ENCODE peak calls at places on chromosomes 3 and 15, in seven cellular contexts. K is kidney; O is posterior vena cava; P is ecto neural progenitor cell; C is activated T-helper 9 cell treated with anti-CD3 and anti-CD28 coated beads, Interleukin-2, amount 50 U/mL, for 16 hours; J is NCI-H510A; D is left colon. F is an unnamed sample.

GRCh38 chr15:99105516-99106341 is 849 bp downstream of the SYNM start:
- DNase-seq in K (peak), O (peak), P (peak), C (no peak), J (peak), D (peak), F (no peak)

GRCh38 chr15:31100738-31101137 is 787 bp downstream of the TRPM1 start:
- DNase-seq in K (no peak), O (no peak), P (no peak), C (no peak), J (no peak), D (no peak), F (no peak)

GRCh38 chr15:32668942-32669341 is 27.4 kb downstream of the SCG5 start:
- DNase-seq in K (no peak), O (no peak), P (no peak), C (no peak), J (no peak), D (no peak), F (peak)

GRCh38 chr3:192636517-192637444 is 90.6 kb downstream of the FGF12 start:
- DNase-seq in K (no peak), O (no peak), P (no peak), C (no peak), J (no peak), D (no peak), F (no peak)

GRCh38 chr3:183188895-183189462 is 26.4 kb upstream of the LAMP3 start:
- DNase-seq in K (no peak), O (no peak), P (no peak), C (no peak), J (no peak), D (peak), F (peak)

GRCh38 chr3:45656575-45657363 is 32.4 kb upstream of the SACM1L start:
- DNase-seq in K (peak), O (peak), P (peak), C (peak), J (peak), D (peak), F (peak)

GRCh38 chr3:17643691-17644090 is 98.7 kb downstream of the TBC1D5 start:
- DNase-seq in K (no peak), O (no peak), P (no peak), C (no peak), J (no peak), D (no peak), F (no peak)

GRCh38 chr3:70829101-70829500 is 516.7 kb upstream of the MDFIC2 start:
- DNase-seq in K (no peak), O (peak), P (no peak), C (no peak), J (no peak), D (no peak), F (no peak)

GRCh38 chr3:10933021-10933420 is 59.5 kb upstream of the SLC6A1 start:
- DNase-seq in K (peak), O (peak), P (no peak), C (no peak), J (no peak), D (no peak), F (no peak)

GRCh38 chr15:90650117-90650955 is 66.8 kb upstream of the BLM start:
- DNase-seq in K (peak), O (no peak), P (no peak), C (no peak), J (no peak), D (no peak), F (peak)